ENCODE peak calls at places on chromosomes 6 and 20, in nine cellular contexts. G is PC-9; V is WERI-Rb-1; X is HS-5; Z is posterior vena cava; F is WTC11; B is right lobe of liver; M is psoas muscle; S is CD8-positive, alpha-beta T cell. W is an unnamed sample.

GRCh38 chr6:41970436-41970846 is 28.8 kb upstream of the CCND3 start:
- DNase-seq in M (peak; percentile 35), B (peak; percentile 41), V (no peak), G (no peak), S (peak; percentile 16), F (no peak), Z (peak; percentile 83), X (peak; percentile 42), W (peak; percentile 85)

GRCh38 chr20:63847374-63848002 is 13.8 kb upstream of the ABHD16B start:
- DNase-seq in G (no peak), F (peak; percentile 75), M (no peak), Z (no peak), V (no peak), S (no peak), X (no peak), B (no peak), W (no peak)

GRCh38 chr6:31074406-31074805 is 38.0 kb downstream of the C6orf15 start:
- DNase-seq in M (no peak), B (no peak), Z (no peak), G (no peak), S (no peak), X (no peak), F (no peak), V (no peak), W (no peak)

GRCh38 chr6:147802400-147802799 is 293.9 kb downstream of the SAMD5 start:
- DNase-seq in B (no peak), F (no peak), M (no peak), S (no peak), V (no peak), X (no peak), G (no peak), Z (no peak), W (no peak)

GRCh38 chr6:11815231-11815630 is 36.6 kb upstream of the ADTRP start:
- DNase-seq in S (no peak), G (no peak), Z (no peak), M (no peak), X (no peak), F (no peak), B (no peak), V (no peak), W (peak; percentile 56)

GRCh38 chr6:109139109-109139508 is 43.8 kb downstream of the CEP57L1 start:
- DNase-seq in F (no peak), V (no peak), Z (no peak), X (no peak), S (no peak), M (no peak), B (no peak), G (peak; percentile 39), W (peak; percentile 81)

GRCh38 chr6:169839898-169840631 is 88.6 kb downstream of the ERMARD start:
- DNase-seq in F (no peak), S (no peak), X (no peak), M (no peak), V (no peak), Z (peak; percentile 68), G (no peak), B (no peak), W (no peak)

GRCh38 chr6:57013501-57013900 is 33.0 kb upstream of the KIAA1586 start:
- DNase-seq in G (peak; percentile 14), X (peak; percentile 78), V (no peak), B (no peak), M (no peak), F (no peak), Z (no peak), S (no peak), W (peak; percentile 88)

GRCh38 chr20:1449370-1449769 is 17.3 kb downstream of the NSFL1C start:
- DNase-seq in S (no peak), F (no peak), B (no peak), M (no peak), V (no peak), X (no peak), G (no peak), Z (no peak), W (no peak)

GRCh38 chr6:132830236-132830799 is 15.9 kb downstream of the RPS12 start:
- DNase-seq in S (no peak), F (no peak), V (no peak), B (no peak), M (no peak), X (no peak), Z (no peak), G (no peak), W (peak; percentile 58)

GRCh38 chr20:50892394-50892793 is 38.8 kb downstream of the ADNP start:
- DNase-seq in B (no peak), F (no peak), G (no peak), Z (no peak), V (no peak), X (no peak), M (no peak), S (no peak), W (no peak)

GRCh38 chr20:56974499-56975250 is 291.8 kb downstream of the BMP7 start:
- DNase-seq in B (no peak), X (no peak), Z (no peak), S (no peak), G (peak; percentile 69), F (peak; percentile 80), M (no peak), V (peak; percentile 46), W (no peak)

GRCh38 chr6:167095888-167096287 is 27.0 kb upstream of the CCR6 start:
- DNase-seq in V (no peak), S (no peak), G (no peak), Z (no peak), B (no peak), F (no peak), M (no peak), X (no peak), W (no peak)

GRCh38 chr6:31775184-31775583 is 1.9 kb downstream of the VWA7 start:
- DNase-seq in B (no peak), F (no peak), V (peak; percentile 84), G (peak; percentile 52), X (no peak), S (no peak), Z (no peak), M (no peak), W (no peak)

GRCh38 chr6:163048345-163048744 is 320.6 kb downstream of the PACRG start:
- DNase-seq in F (no peak), S (no peak), X (no peak), Z (no peak), G (no peak), B (no peak), V (no peak), M (no peak), W (no peak)

GRCh38 chr6:157329829-157330228 is 6.5 kb upstream of the TMEM242 start:
- DNase-seq in V (no peak), B (no peak), X (no peak), S (no peak), Z (no peak), G (peak; percentile 22), F (no peak), M (no peak), W (no peak)

GRCh38 chr6:41278699-41279405 is 7.6 kb downstream of the TREM1 start:
- DNase-seq in X (peak; percentile 11), V (peak; percentile 88), Z (peak; percentile 71), F (peak; percentile 80), G (peak; percentile 29), S (peak; percentile 66), M (peak; percentile 34), B (no peak), W (peak; percentile 52)

GRCh38 chr20:54070187-54070987 is at the start of gene BCAS1:
- DNase-seq in B (no peak), Z (no peak), G (peak; percentile 59), M (no peak), S (no peak), F (no peak), X (no peak), V (no peak), W (no peak)

GRCh38 chr6:160261991-160262718 is 3.5 kb upstream of the SLC22A2 start:
- DNase-seq in B (no peak), G (no peak), S (no peak), F (no peak), V (no peak), Z (no peak), X (no peak), M (no peak), W (no peak)

GRCh38 chr6:123997223-123997622 is 193.6 kb downstream of the NKAIN2 start:
- DNase-seq in B (no peak), Z (no peak), F (no peak), G (no peak), X (no peak), M (no peak), S (no peak), V (no peak), W (no peak)

GRCh38 chr6:111777357-111777756 is 95.9 kb downstream of the FYN start:
- DNase-seq in G (no peak), V (no peak), F (no peak), M (no peak), Z (no peak), X (no peak), S (peak; percentile 31), B (no peak), W (no peak)

GRCh38 chr6:141483561-141484061 is 649.1 kb upstream of the GJE1 start:
- DNase-seq in S (peak; percentile 38), F (no peak), M (no peak), G (no peak), B (no peak), Z (no peak), V (no peak), X (peak; percentile 88), W (peak; percentile 96)

GRCh38 chr6:117174835-117175360 is 90.5 kb upstream of the VGLL2 start:
- DNase-seq in S (no peak), F (no peak), M (no peak), B (no peak), V (no peak), Z (no peak), G (no peak), X (no peak), W (no peak)

GRCh38 chr6:167401525-167402194 is 76.8 kb downstream of the TTLL2 start:
- DNase-seq in F (no peak), G (no peak), B (no peak), V (no peak), X (no peak), Z (no peak), M (no peak), S (no peak), W (no peak)

GRCh38 chr20:49914310-49915117 is 815 bp downstream of the SPATA2 start:
- DNase-seq in X (no peak), M (no peak), F (no peak), G (peak; percentile 20), Z (peak; percentile 26), V (no peak), B (no peak), S (no peak), W (no peak)

GRCh38 chr6:81772741-81773140 is 20.3 kb upstream of the TENT5A start:
- DNase-seq in X (peak; percentile 16), G (peak; percentile 22), Z (no peak), B (no peak), S (no peak), M (no peak), V (no peak), F (no peak), W (peak; percentile 63)

GRCh38 chr6:53754330-53754729 is 40.5 kb upstream of the LRRC1 start:
- DNase-seq in B (no peak), G (no peak), S (no peak), V (no peak), X (no peak), F (no peak), M (no peak), Z (no peak), W (no peak)

GRCh38 chr20:62372042-62372993 is 5.2 kb upstream of the LAMA5 start:
- DNase-seq in V (no peak), X (no peak), S (no peak), M (no peak), Z (no peak), F (no peak), B (no peak), G (no peak), W (no peak)

GRCh38 chr20:61674051-61674450 is 391.6 kb downstream of the TAF4 start:
- DNase-seq in M (no peak), S (no peak), X (no peak), V (no peak), F (no peak), G (no peak), Z (no peak), B (no peak), W (no peak)

GRCh38 chr20:16106191-16106849 is 466.9 kb downstream of the KIF16B start:
- DNase-seq in S (no peak), X (no peak), G (no peak), B (no peak), F (no peak), Z (no peak), V (no peak), M (no peak), W (no peak)

GRCh38 chr6:68728124-68728523 is 93.0 kb downstream of the ADGRB3 start:
- DNase-seq in S (no peak), V (no peak), X (no peak), Z (no peak), F (no peak), B (no peak), G (no peak), M (no peak), W (no peak)

W was measured in HCEC 1CT.